ENCODE peak calls at places on chromosome 21, in nine cellular contexts. R is heart right ventricle; Y is stimulated activated effector memory CD8-positive, alpha-beta T cell treated with anti-CD3 and anti-CD28 coated beads, Interleukin-12 subunit alpha, Interleukin-12 subunit beta, amount 100 ng/mL, for 72 hours; F is T-cell; V is lower lobe of right lung; L is central memory CD8-positive, alpha-beta T cell; N is activated naive CD8-positive, alpha-beta T cell treated with anti-CD3 and anti-CD28 coated beads, Interleukin-2, amount 10 ng/mL, durations not matched to agents 7 days and 5 days; Q is activated B cell treated with CpG ODN at 0.5 μM for 24 hours; X is CD8-positive, alpha-beta T cell. E is an unnamed sample.

GRCh38 chr21:28663111-28663693 is 329.5 kb downstream of the LTN1 start:
- ATAC-seq in V (no peak), R (no peak), N (no peak), X (no peak), L (no peak), Y (no peak), Q (no peak), F (no peak), E (no peak)

GRCh38 chr21:31557421-31557955 is 102.0 kb upstream of the SOD1 start:
- ATAC-seq in R (no peak), Q (no peak), N (no peak), Y (no peak), L (no peak), X (no peak), V (no peak), F (no peak), E (no peak)

GRCh38 chr21:44555200-44555875 is 3.3 kb downstream of the KRTAP10-3 start:
- ATAC-seq in Q (no peak), Y (no peak), L (no peak), V (peak; percentile 21), R (no peak), X (no peak), N (no peak), F (no peak), E (no peak)

GRCh38 chr21:29817450-29817849 is 122.3 kb downstream of the GRIK1 start:
- ATAC-seq in V (no peak), N (no peak), F (no peak), R (no peak), L (no peak), Y (no peak), X (no peak), Q (no peak), E (no peak)

GRCh38 chr21:37373539-37373938 is 7.0 kb downstream of the DYRK1A start:
- ATAC-seq in Q (no peak), Y (no peak), X (no peak), L (no peak), N (no peak), R (no peak), V (no peak), F (no peak), E (no peak)

GRCh38 chr21:20527691-20528090 is 470.5 kb upstream of the NCAM2 start:
- ATAC-seq in X (no peak), R (no peak), Y (no peak), V (no peak), L (no peak), F (no peak), N (no peak), Q (no peak), E (no peak)

GRCh38 chr21:42089665-42090310 is 18.7 kb downstream of the UMODL1 start:
- ATAC-seq in V (no peak), X (no peak), N (no peak), R (no peak), Y (no peak), L (peak; percentile 68), Q (no peak), F (no peak), E (no peak)

GRCh38 chr21:37513383-37513782 is 146.8 kb downstream of the DYRK1A start:
- ATAC-seq in Q (no peak), R (no peak), L (no peak), Y (no peak), F (no peak), X (no peak), V (no peak), N (no peak), E (no peak)

GRCh38 chr21:42164818-42165217 is 54.1 kb upstream of the ABCG1 start:
- ATAC-seq in F (no peak), Y (no peak), Q (no peak), L (no peak), N (no peak), X (no peak), R (no peak), V (no peak), E (no peak)

GRCh38 chr21:42315296-42315891 is at the start of gene TFF3:
- ATAC-seq in Y (no peak), N (no peak), Q (no peak), R (peak; percentile 24), L (no peak), V (peak; percentile 18), F (no peak), X (no peak), E (no peak)

GRCh38 chr21:46544003-46544402 is 60.9 kb downstream of the S100B start:
- ATAC-seq in X (no peak), Q (no peak), L (no peak), R (no peak), F (no peak), V (no peak), Y (no peak), N (no peak), E (no peak)

GRCh38 chr21:41726970-41727783 is 39.7 kb downstream of the RIPK4 start:
- ATAC-seq in L (no peak), X (no peak), R (peak; percentile 85), Y (no peak), N (no peak), Q (no peak), V (peak; percentile 61), F (no peak), E (no peak)

GRCh38 chr21:9839011-9839661 is 682.2 kb upstream of the TPTE start:
- ATAC-seq in F (peak; percentile 23), Q (no peak), V (peak; percentile 61), Y (peak; percentile 57), N (no peak), X (no peak), R (no peak), L (no peak), E (no peak)

GRCh38 chr21:26093094-26093493 is 77.5 kb downstream of the APP start:
- ATAC-seq in F (no peak), L (no peak), Q (no peak), V (no peak), Y (no peak), R (no peak), X (no peak), N (no peak), E (no peak)

E was measured in activated T-helper 17 cell treated with anti-CD3 and anti-CD28 coated beads, Interleukin-2, amount 50 U/mL, for 72 hours.